ENCODE peak calls at places on chromosomes 5 and 9, in eight cellular contexts. Z is foreskin fibroblast; R is fibroblast of lung; Q is naive thymus-derived CD4-positive, alpha-beta T cell; H is testis; B is choroid plexus epithelial cell; O is CD8-positive, alpha-beta T cell; A is K562. G is an unnamed sample.
A peak's percentile ranks its signal among the peaks of the same experiment; 100 is the strongest.

GRCh38 chr9:2285411-2285810 is 270.3 kb downstream of the SMARCA2 start:
- DNase-seq in Z (no peak), R (no peak), Q (no peak), H (no peak), B (no peak), O (no peak), A (no peak), G (no peak)

GRCh38 chr9:88831783-88832407 is 159.4 kb upstream of the S1PR3 start:
- DNase-seq in Z (no peak), R (no peak), Q (no peak), H (no peak), B (no peak), O (no peak), A (no peak), G (no peak)

GRCh38 chr9:89007041-89007440 is 15.8 kb downstream of the S1PR3 start:
- DNase-seq in Z (no peak), R (no peak), Q (no peak), H (no peak), B (no peak), O (no peak), A (no peak), G (no peak)

GRCh38 chr9:68739631-68740174 is 34.7 kb downstream of the PIP5K1B start:
- DNase-seq in Z (no peak), R (no peak), Q (no peak), H (no peak), B (peak; percentile 2), O (no peak), A (no peak), G (no peak)

GRCh38 chr5:96196890-96197289 is 235.2 kb upstream of the ELL2 start:
- DNase-seq in Z (peak; percentile 39), R (no peak), Q (no peak), H (no peak), B (peak; percentile 38), O (no peak), A (no peak), G (no peak)

GRCh38 chr5:66854429-66854828 is 258.2 kb downstream of the MAST4 start:
- DNase-seq in Z (no peak), R (no peak), Q (no peak), H (no peak), B (no peak), O (no peak), A (no peak), G (no peak)

GRCh38 chr5:143801251-143801650 is 10.7 kb upstream of the HMHB1 start:
- DNase-seq in Z (no peak), R (no peak), Q (no peak), H (no peak), B (no peak), O (no peak), A (no peak), G (no peak)

GRCh38 chr5:463952-464351 is 21.0 kb downstream of the EXOC3 start:
- DNase-seq in Z (no peak), R (no peak), Q (peak; percentile 94), H (no peak), B (no peak), O (peak; percentile 59), A (no peak), G (peak; percentile 60)

GRCh38 chr5:19880859-19881436 is 107.1 kb downstream of the CDH18 start:
- DNase-seq in Z (no peak), R (no peak), Q (no peak), H (no peak), B (no peak), O (no peak), A (no peak), G (no peak)

GRCh38 chr5:81852277-81853004 is 101.5 kb upstream of the SSBP2 start:
- DNase-seq in Z (peak; percentile 38), R (peak; percentile 40), Q (peak; percentile 48), H (peak; percentile 22), B (peak; percentile 87), O (peak; percentile 23), A (peak; percentile 46), G (no peak)

GRCh38 chr5:97929383-97929782 is 746.3 kb upstream of the RIOK2 start:
- DNase-seq in Z (peak; percentile 44), R (no peak), Q (no peak), H (no peak), B (peak; percentile 5), O (no peak), A (no peak), G (no peak)

GRCh38 chr9:74711371-74711770 is 176.3 kb downstream of the TRPM6 start:
- DNase-seq in Z (no peak), R (no peak), Q (no peak), H (no peak), B (no peak), O (no peak), A (no peak), G (no peak)

GRCh38 chr9:35680331-35681105 is 6.8 kb downstream of the CA9 start:
- DNase-seq in Z (peak; percentile 66), R (peak; percentile 56), Q (no peak), H (no peak), B (peak; percentile 43), O (no peak), A (no peak), G (no peak)

GRCh38 chr5:31364881-31365636 is 166.8 kb downstream of the DROSHA start:
- DNase-seq in Z (peak; percentile 77), R (peak; percentile 30), Q (no peak), H (no peak), B (peak; percentile 53), O (no peak), A (no peak), G (no peak)

GRCh38 chr5:51961154-51961562 is 577.9 kb downstream of the ISL1 start:
- DNase-seq in Z (no peak), R (no peak), Q (no peak), H (no peak), B (no peak), O (no peak), A (no peak), G (no peak)

GRCh38 chr5:174159327-174160247 is 114.1 kb downstream of the NSG2 start:
- DNase-seq in Z (peak; percentile 47), R (peak; percentile 3), Q (no peak), H (no peak), B (peak; percentile 34), O (no peak), A (no peak), G (no peak)

GRCh38 chr9:107043886-107044285 is 180.9 kb downstream of the ZNF462 start:
- DNase-seq in Z (no peak), R (no peak), Q (no peak), H (no peak), B (peak; percentile 20), O (no peak), A (no peak), G (no peak)

GRCh38 chr5:159156839-159157238 is 52.5 kb downstream of the RNF145 start:
- DNase-seq in Z (peak; percentile 86), R (peak; percentile 85), Q (peak; percentile 74), H (peak; percentile 46), B (peak; percentile 91), O (peak; percentile 38), A (peak; percentile 72), G (no peak)

GRCh38 chr9:21591221-21592062 is 109.3 kb upstream of the IFNE start:
- DNase-seq in Z (peak; percentile 98), R (peak; percentile 95), Q (no peak), H (no peak), B (peak; percentile 99), O (peak; percentile 25), A (no peak), G (no peak)

GRCh38 chr5:91053733-91054010 is 329.4 kb downstream of the ARRDC3 start:
- DNase-seq in Z (no peak), R (no peak), Q (no peak), H (no peak), B (no peak), O (no peak), A (no peak), G (no peak)

GRCh38 chr9:14437336-14438231 is 123.6 kb upstream of the NFIB start:
- DNase-seq in Z (peak; percentile 14), R (no peak), Q (no peak), H (peak; percentile 56), B (no peak), O (no peak), A (no peak), G (no peak)

GRCh38 chr9:104287255-104287872 is 193.3 kb downstream of the SMC2 start:
- DNase-seq in Z (no peak), R (no peak), Q (no peak), H (no peak), B (peak; percentile 2), O (no peak), A (no peak), G (no peak)

GRCh38 chr5:15420201-15420600 is 79.8 kb upstream of the FBXL7 start:
- DNase-seq in Z (no peak), R (no peak), Q (no peak), H (peak; percentile 63), B (no peak), O (no peak), A (no peak), G (no peak)

GRCh38 chr5:71887680-71888079 is 168.6 kb downstream of the CARTPT start:
- DNase-seq in Z (peak; percentile 84), R (peak; percentile 93), Q (peak; percentile 41), H (peak; percentile 40), B (peak; percentile 96), O (no peak), A (peak; percentile 68), G (no peak)
- H3K4me3 ChIP-seq in Z (no peak overlapping the region), R (peak overlapping the region; percentile 29), Q (no peak overlapping the region), H (no peak overlapping the region), B (no peak overlapping the region), O (no peak overlapping the region), A (no peak overlapping the region), G (no peak overlapping the region)

GRCh38 chr5:177087707-177088005 is 941 bp downstream of the FGFR4 start:
- DNase-seq in Z (no peak), R (no peak), Q (no peak), H (no peak), B (no peak), O (no peak), A (no peak), G (no peak)
- H3K4me3 ChIP-seq in Z (no peak overlapping the region), R (peak overlapping the region; percentile 42), Q (peak overlapping the region; percentile 30), H (no peak overlapping the region), B (no peak overlapping the region), O (no peak overlapping the region), A (peak overlapping the region; percentile 58), G (peak overlapping the region; percentile 62)

GRCh38 chr9:128149001-128149701 is at the start of gene LCN2:
- DNase-seq in Z (no peak), R (no peak), Q (no peak), H (no peak), B (no peak), O (no peak), A (peak; percentile 20), G (no peak)
- H3K4me3 ChIP-seq in Z (no peak within 1 kb of the TSS), R (no peak within 1 kb of the TSS), Q (no peak within 1 kb of the TSS), H (no peak within 1 kb of the TSS), B (no peak within 1 kb of the TSS), O (no peak within 1 kb of the TSS), A (no peak within 1 kb of the TSS), G (no peak within 1 kb of the TSS)

DNA sequence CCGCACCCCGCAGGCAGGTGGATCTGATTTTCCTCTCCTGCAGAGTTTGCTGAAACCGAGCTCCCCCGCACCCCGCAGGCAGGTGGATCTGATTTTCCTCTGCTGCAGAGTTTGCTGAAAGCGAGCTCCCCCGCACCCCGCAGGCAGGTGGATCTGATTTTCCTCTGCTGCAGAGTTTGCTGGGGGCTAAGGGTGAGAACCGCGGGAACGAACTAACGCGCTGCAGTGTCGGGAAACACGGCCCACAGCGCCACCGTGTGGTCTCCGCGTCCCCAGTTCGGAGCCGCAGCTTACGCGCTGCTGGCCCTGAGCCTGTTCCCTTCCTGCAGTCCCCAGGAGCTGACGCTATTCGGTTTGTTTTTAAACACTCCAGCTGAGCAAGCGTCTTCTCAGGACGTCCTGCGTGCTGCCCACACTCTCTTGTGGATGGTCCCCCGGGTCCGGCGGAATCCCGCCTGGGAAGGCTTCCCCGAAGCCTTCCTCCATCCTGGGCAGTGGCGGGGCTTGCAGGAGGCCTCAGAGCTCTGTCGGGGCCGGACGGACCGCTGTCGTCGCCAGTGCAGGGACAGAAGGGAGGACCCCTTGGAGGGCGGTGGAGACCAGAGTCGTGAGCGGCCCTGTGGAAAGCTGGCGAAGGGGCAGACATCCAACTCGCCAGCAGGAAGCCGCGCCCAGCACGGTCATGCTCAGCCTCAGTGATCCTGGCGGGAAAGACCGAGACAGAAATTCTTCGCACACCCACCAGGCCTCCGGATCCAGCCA is 121.2 kb upstream of the LPCAT1 start:
- DNase-seq in Z (peak; percentile 95), R (peak; percentile 82), Q (peak; percentile 74), H (peak; percentile 91), B (peak; percentile 89), O (peak; percentile 79), A (peak; percentile 86), G (peak; percentile 47)
- H3K4me3 ChIP-seq in Z (peak overlapping the region; percentile 39), R (no peak overlapping the region), Q (peak overlapping the region; percentile 7), H (peak overlapping the region; percentile 36), B (peak overlapping the region; percentile 29), O (no peak overlapping the region), A (no peak overlapping the region), G (no peak overlapping the region)